ENCODE peak calls at places on chromosomes 2 and 18, in eight cellular contexts. O, Z, N, Y, X, G, F and W are unnamed samples.
A peak's percentile ranks its signal among the peaks of the same experiment; 100 is the strongest.

GRCh38 chr18:26813043-26813442 is 52.5 kb downstream of the AQP4 start:
- DNase-seq in F (no peak), Z (no peak), Y (no peak), G (no peak), N (no peak), X (peak; percentile 38), O (peak; percentile 63), W (peak; percentile 2)

GRCh38 chr2:42101641-42102605 is 54.1 kb downstream of the PKDCC start:
- DNase-seq in Y (peak; percentile 98), O (peak; percentile 66), X (peak; percentile 82), N (peak; percentile 95), G (peak; percentile 40), F (peak; percentile 95), Z (peak; percentile 88), W (peak; percentile 83)

GRCh38 chr2:130972410-130972809 is 120.8 kb downstream of the FAM168B start:
- DNase-seq in O (no peak), G (no peak), N (no peak), X (no peak), F (no peak), Y (no peak), Z (peak; percentile 30), W (no peak)

GRCh38 chr18:70459731-70460130 is 170.9 kb downstream of the SOCS6 start:
- DNase-seq in N (no peak), G (no peak), F (no peak), X (no peak), Y (no peak), Z (no peak), O (no peak), W (no peak)

GRCh38 chr2:197163755-197164753 is 146.5 kb downstream of the ANKRD44 start:
- DNase-seq in Z (no peak), N (no peak), F (no peak), G (no peak), Y (no peak), O (no peak), X (no peak), W (no peak)

GRCh38 chr2:160719116-160719515 is 225.5 kb upstream of the RBMS1 start:
- DNase-seq in O (no peak), N (no peak), G (no peak), Y (no peak), X (peak; percentile 28), F (no peak), Z (peak; percentile 56), W (peak; percentile 48)

GRCh38 chr18:79321625-79322024 is 74.1 kb upstream of the NFATC1 start:
- DNase-seq in X (peak; percentile 15), Z (no peak), G (no peak), O (no peak), N (no peak), Y (no peak), F (no peak), W (peak; percentile 34)

GRCh38 chr2:6443424-6443823 is 422.3 kb downstream of the CMPK2 start:
- DNase-seq in X (no peak), G (no peak), F (no peak), N (no peak), O (no peak), Y (no peak), Z (no peak), W (no peak)

GRCh38 chr2:10316860-10317259 is 14.2 kb downstream of the HPCAL1 start:
- DNase-seq in N (no peak), G (no peak), Z (no peak), F (no peak), Y (no peak), O (no peak), X (no peak), W (no peak)

DNA sequence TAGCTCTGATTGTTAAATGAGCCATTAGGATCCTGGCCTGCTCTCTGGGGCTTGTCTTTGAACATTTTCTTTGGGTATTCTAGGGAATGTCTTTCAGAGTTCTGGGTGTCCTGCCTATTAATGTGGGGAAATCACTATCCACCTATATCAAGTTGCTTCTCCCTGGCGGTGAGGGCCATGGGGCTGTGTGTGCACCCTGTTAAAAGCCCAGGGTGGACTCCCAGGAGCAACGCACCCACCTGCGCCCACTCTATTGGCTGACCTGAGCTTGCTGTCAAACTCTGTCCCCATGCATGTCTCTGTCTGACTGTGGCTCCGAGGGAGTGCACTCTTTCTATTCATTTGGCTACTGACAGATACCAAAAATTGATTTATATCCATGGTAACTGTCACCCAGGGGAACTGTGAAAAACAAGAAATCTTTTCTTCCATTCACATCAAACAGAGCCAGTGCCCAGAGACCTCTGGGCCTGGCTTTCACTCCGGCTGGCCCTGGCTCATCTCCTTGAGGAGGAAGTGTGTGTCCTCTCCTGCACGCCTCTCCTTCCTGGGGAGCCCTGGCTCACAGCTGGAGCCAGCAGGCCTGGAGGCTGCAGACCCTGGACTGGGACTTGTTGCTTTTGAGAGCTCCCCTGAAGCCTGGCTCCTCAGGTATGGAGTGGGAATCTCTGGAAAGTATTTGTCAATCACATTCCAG is 10.5 kb upstream of the TOGARAM2 start:
- DNase-seq in G (no peak), F (no peak), Y (no peak), N (no peak), O (no peak), Z (no peak), X (no peak), W (no peak)
- H3K4me3 ChIP-seq in G (no peak overlapping the region), F (no peak overlapping the region), Y (no peak overlapping the region), N (no peak overlapping the region), O (no peak overlapping the region), Z (no peak overlapping the region), X (no peak overlapping the region), W (no peak overlapping the region)

DNA sequence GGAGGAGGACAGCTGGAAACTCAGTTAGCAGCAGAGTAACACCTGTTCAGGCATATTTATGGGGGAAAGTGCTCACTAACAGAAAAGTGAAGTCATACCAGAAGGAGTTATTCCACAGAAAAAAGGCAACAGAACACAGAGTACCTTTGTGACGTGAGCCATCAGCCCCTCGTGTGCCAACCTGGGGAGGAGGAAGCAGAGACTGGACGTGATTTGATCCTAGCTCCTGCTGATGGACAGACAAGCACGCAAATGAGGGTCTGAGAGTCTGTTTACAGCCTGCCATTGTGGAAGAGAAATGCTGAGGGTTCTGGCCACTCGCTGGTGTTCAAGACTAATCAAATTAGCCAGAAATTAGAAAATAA is 120.7 kb downstream of the ZNF521 start:
- DNase-seq in G (no peak), N (no peak), Y (no peak), X (no peak), O (no peak), F (no peak), Z (no peak), W (no peak)
- H3K4me3 ChIP-seq in G (no peak overlapping the region), N (no peak overlapping the region), Y (no peak overlapping the region), X (no peak overlapping the region), O (no peak overlapping the region), F (no peak overlapping the region), Z (no peak overlapping the region), W (no peak overlapping the region)

GRCh38 chr2:66436546-66436945 is 1.6 kb downstream of the MEIS1 start:
- DNase-seq in O (no peak), G (no peak), Z (peak; percentile 32), X (peak; percentile 41), Y (no peak), N (no peak), F (no peak), W (no peak)
- H3K4me3 ChIP-seq in O (peak overlapping the region; percentile 50), G (peak overlapping the region; percentile 64), Z (peak overlapping the region; percentile 62), X (peak overlapping the region; percentile 90), Y (no peak overlapping the region), N (no peak overlapping the region), F (no peak overlapping the region), W (peak overlapping the region; percentile 74)

GRCh38 chr18:44467718-44468117 is 213.0 kb upstream of the SETBP1 start:
- DNase-seq in G (no peak), F (no peak), Y (no peak), N (no peak), Z (no peak), X (no peak), O (no peak), W (no peak)

GRCh38 chr18:44464401-44465185 is 216.1 kb upstream of the SETBP1 start:
- DNase-seq in F (no peak), O (no peak), X (peak; percentile 1), G (no peak), Z (peak; percentile 25), N (no peak), Y (no peak), W (peak; percentile 76)

GRCh38 chr18:44466997-44467396 is 213.7 kb upstream of the SETBP1 start:
- DNase-seq in F (no peak), O (no peak), Z (no peak), Y (no peak), G (no peak), N (no peak), X (no peak), W (no peak)

GRCh38 chr18:44465337-44465736 is 215.4 kb upstream of the SETBP1 start:
- DNase-seq in G (no peak), O (no peak), F (no peak), N (no peak), Y (no peak), Z (peak; percentile 7), X (no peak), W (no peak)
- H3K4me3 ChIP-seq in G (no peak overlapping the region), O (no peak overlapping the region), F (no peak overlapping the region), N (no peak overlapping the region), Y (no peak overlapping the region), Z (no peak overlapping the region), X (no peak overlapping the region), W (no peak overlapping the region)

GRCh38 chr18:2970762-2971659 is 41.9 kb downstream of the LPIN2 start:
- DNase-seq in Z (no peak), G (no peak), N (no peak), Y (peak; percentile 66), X (no peak), O (no peak), F (peak; percentile 52), W (no peak)

GRCh38 chr18:2970344-2970743 is 42.6 kb downstream of the LPIN2 start:
- DNase-seq in F (no peak), X (no peak), G (no peak), O (no peak), Z (no peak), Y (no peak), N (no peak), W (no peak)

GRCh38 chr18:2974731-2975130 is 38.2 kb downstream of the LPIN2 start:
- DNase-seq in G (no peak), F (no peak), N (no peak), Y (no peak), O (no peak), X (no peak), Z (no peak), W (no peak)

GRCh38 chr18:2969695-2970094 is 43.2 kb downstream of the LPIN2 start:
- DNase-seq in Y (peak; percentile 37), X (no peak), G (no peak), F (no peak), O (no peak), N (no peak), Z (no peak), W (no peak)

DNA sequence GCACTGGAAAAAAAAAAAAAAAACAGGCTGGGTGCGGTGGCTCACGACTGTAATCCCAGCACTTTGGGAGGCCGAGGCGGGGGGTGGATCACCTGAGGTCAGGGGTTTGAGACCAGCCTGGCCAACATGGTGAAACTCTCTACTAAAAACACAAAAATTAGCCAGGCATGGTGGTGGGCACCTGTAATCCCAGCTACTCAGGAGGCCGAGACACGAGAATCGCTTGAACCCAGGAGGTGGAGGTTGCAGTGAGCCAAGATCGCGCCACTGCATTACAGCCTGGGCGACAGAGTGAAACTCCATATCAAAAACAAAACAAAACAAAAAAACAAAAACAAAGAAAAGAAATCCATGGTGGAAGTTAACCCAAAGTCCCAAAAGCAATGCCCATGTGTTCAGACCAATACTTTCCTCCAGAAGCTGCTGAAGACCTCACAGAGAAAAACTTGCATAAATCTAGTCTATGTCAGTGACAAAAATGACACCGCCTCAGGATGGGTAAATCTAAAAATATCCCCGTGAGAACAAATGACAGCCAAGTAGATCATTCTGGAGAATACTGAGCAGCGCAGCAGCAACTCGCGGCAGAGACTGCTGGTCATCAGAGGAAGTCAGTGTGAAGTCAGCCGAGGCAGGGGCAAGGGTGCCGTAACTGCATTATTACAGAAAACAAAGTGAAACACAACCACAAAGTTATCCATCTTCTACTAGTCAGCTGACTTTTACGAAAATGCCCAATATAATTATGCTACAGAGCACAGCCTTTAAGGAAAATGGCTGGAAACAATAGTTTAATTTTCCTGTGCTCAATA is 41.0 kb downstream of the LPIN2 start:
- DNase-seq in Z (peak; percentile 43), F (peak; percentile 66), Y (peak; percentile 75), G (no peak), N (peak; percentile 70), X (peak; percentile 57), O (peak; percentile 73), W (peak; percentile 51)
- H3K4me3 ChIP-seq in Z (no peak overlapping the region), F (peak overlapping the region; percentile 45), Y (peak overlapping the region; percentile 37), G (no peak overlapping the region), N (peak overlapping the region; percentile 88), X (no peak overlapping the region), O (no peak overlapping the region), W (no peak overlapping the region)